ENCODE peak calls at places on chromosomes 16 and 17, in nine cellular contexts. M is HCT116, I is uterus, G is stomach, U is lower leg skin, Y is tibial nerve, A is prostate gland, Q is heart left ventricle, K is body of pancreas. X is an unnamed sample.
A peak's percentile ranks its signal among the peaks of the same experiment; 100 is the strongest.

GRCh38 chr16:25089346-25089745 is 22.2 kb upstream of the LCMT1 start:
- DNase-seq in G (no peak), Q (no peak), U (no peak), K (no peak), M (no peak), I (no peak), Y (no peak), A (no peak), X (no peak)

GRCh38 chr17:57544834-57545463 is 200.2 kb downstream of the CCDC182 start:
- DNase-seq in Q (no peak), I (no peak), Y (no peak), G (no peak), M (no peak), K (no peak), U (no peak), A (no peak), X (no peak)

GRCh38 chr16:19765860-19766553 is 47.9 kb downstream of the IQCK start:
- DNase-seq in A (peak; percentile 13), I (no peak), Y (peak; percentile 29), M (no peak), K (peak; percentile 36), Q (peak; percentile 68), U (peak; percentile 59), G (peak; percentile 68), X (no peak)

GRCh38 chr17:57970706-57971105 is 15.5 kb upstream of the CUEDC1 start:
- DNase-seq in Q (no peak), A (no peak), G (no peak), Y (no peak), I (no peak), U (peak; percentile 1), M (no peak), K (no peak), X (no peak)

GRCh38 chr17:57099165-57099564 is 14.1 kb downstream of the AKAP1 start:
- DNase-seq in I (no peak), M (no peak), A (no peak), G (no peak), Q (no peak), K (no peak), Y (no peak), U (no peak), X (no peak)

GRCh38 chr17:4594406-4595349 is 10.3 kb downstream of the SMTNL2 start:
- DNase-seq in M (no peak), Y (no peak), U (no peak), A (no peak), K (peak; percentile 23), G (peak; percentile 67), Q (no peak), I (no peak), X (peak; percentile 64)

GRCh38 chr16:14489460-14489859 is 140.6 kb downstream of the PARN start:
- DNase-seq in Q (peak; percentile 25), A (no peak), K (no peak), Y (no peak), G (no peak), U (no peak), I (no peak), M (peak; percentile 37), X (peak; percentile 47)

GRCh38 chr16:19696312-19696711 is 21.7 kb downstream of the KNOP1 start:
- DNase-seq in K (peak; percentile 76), U (peak; percentile 89), G (peak; percentile 86), Q (peak; percentile 86), Y (peak; percentile 81), M (no peak), I (peak; percentile 80), A (peak; percentile 75), X (peak; percentile 55)

GRCh38 chr16:30969246-30969842 is 11.8 kb downstream of the SETD1A start:
- DNase-seq in G (no peak), Q (no peak), K (no peak), M (no peak), Y (no peak), I (no peak), U (no peak), A (no peak), X (no peak)
- TF ChIP-seq POLR2A in G (no peak), Q (no peak), K (no peak), M (no peak), Y (no peak), I (no peak), U (no peak), A (no peak), X (no peak)

GRCh38 chr17:77444653-77445029 is 303.9 kb downstream of the SEC14L1 start:
- DNase-seq in Y (no peak), A (no peak), I (peak; percentile 61), Q (peak; percentile 82), U (no peak), K (peak; percentile 43), M (no peak), G (no peak), X (no peak)

GRCh38 chr17:77446959-77447634 is 306.3 kb downstream of the SEC14L1 start:
- DNase-seq in G (no peak), Q (peak; percentile 21), U (no peak), A (no peak), Y (no peak), M (no peak), K (no peak), I (peak; percentile 56), X (no peak)

GRCh38 chr17:77443743-77444260 is 303.0 kb downstream of the SEC14L1 start:
- DNase-seq in U (no peak), G (no peak), A (no peak), M (no peak), Q (no peak), I (no peak), K (no peak), Y (no peak), X (no peak)

GRCh38 chr17:77445908-77446535 is 305.3 kb downstream of the SEC14L1 start:
- DNase-seq in Y (no peak), M (no peak), A (no peak), U (no peak), I (no peak), Q (peak; percentile 74), G (peak; percentile 77), K (peak; percentile 53), X (peak; percentile 40)

DNA sequence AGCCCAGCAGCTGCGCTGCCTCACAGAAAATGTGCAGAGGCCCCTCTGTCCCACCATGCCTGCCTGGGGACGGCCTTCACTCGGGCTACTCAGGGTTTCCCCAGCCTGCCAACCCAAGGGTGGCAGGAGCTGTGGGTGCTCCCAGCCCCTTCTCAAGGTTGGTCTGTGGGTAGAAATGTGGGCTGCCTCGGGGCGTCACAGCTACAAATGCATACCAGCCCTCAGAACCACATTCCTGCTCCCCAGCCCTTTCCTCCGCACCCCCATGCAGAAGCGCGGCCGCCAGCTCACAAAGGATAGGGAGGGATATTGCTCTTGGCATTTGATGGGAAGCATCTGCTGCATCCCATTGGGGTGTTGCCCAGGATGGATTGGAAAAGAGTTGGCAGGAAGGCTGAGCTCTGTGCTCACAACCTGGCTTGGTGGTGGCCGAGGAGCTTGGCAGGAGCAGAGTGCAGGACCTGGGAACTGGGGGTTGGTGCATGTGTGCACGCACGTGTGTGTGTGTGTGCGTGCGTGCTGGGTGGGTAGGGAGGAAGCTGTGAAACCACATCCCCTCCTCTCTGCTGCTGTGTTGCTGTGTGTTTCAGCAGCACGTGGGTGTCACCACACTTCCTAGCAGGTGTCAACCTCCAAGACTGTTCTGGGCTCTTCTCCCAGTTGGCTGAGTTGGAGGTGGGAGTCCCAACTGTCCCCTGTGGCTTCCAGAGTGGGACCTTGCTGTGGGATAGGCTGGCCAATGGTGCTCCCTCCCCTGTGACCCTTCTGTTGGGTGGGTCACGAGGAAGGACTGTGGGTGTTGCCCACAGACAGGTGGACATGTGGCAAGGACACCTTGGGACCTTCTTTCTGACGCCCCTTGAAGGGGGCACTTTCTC is 304.5 kb downstream of the SEC14L1 start:
- DNase-seq in A (no peak), M (no peak), K (peak; percentile 67), G (peak; percentile 57), I (peak; percentile 66), Y (peak; percentile 71), Q (peak; percentile 86), U (no peak), X (no peak)
- TF ChIP-seq POLR2A in A (no peak), M (no peak), K (no peak), G (no peak), I (no peak), Y (no peak), Q (no peak), U (no peak), X (no peak)

GRCh38 chr17:18107061-18107460 is 1.5 kb upstream of the MYO15A start:
- DNase-seq in A (no peak), I (no peak), Y (no peak), M (no peak), Q (no peak), G (no peak), K (no peak), U (no peak), X (no peak)

GRCh38 chr17:18107971-18108370 is 585 bp upstream of the MYO15A start:
- DNase-seq in I (no peak), U (no peak), A (no peak), Y (no peak), K (no peak), Q (no peak), G (no peak), M (no peak), X (no peak)

GRCh38 chr17:18110636-18111145 is 2.1 kb downstream of the MYO15A start:
- DNase-seq in A (no peak), Y (no peak), Q (no peak), K (no peak), I (no peak), G (no peak), U (no peak), M (no peak), X (no peak)

GRCh38 chr17:18109935-18110334 is 1.4 kb downstream of the MYO15A start:
- DNase-seq in G (no peak), A (no peak), U (no peak), I (no peak), K (no peak), Y (no peak), M (no peak), Q (no peak), X (no peak)

DNA sequence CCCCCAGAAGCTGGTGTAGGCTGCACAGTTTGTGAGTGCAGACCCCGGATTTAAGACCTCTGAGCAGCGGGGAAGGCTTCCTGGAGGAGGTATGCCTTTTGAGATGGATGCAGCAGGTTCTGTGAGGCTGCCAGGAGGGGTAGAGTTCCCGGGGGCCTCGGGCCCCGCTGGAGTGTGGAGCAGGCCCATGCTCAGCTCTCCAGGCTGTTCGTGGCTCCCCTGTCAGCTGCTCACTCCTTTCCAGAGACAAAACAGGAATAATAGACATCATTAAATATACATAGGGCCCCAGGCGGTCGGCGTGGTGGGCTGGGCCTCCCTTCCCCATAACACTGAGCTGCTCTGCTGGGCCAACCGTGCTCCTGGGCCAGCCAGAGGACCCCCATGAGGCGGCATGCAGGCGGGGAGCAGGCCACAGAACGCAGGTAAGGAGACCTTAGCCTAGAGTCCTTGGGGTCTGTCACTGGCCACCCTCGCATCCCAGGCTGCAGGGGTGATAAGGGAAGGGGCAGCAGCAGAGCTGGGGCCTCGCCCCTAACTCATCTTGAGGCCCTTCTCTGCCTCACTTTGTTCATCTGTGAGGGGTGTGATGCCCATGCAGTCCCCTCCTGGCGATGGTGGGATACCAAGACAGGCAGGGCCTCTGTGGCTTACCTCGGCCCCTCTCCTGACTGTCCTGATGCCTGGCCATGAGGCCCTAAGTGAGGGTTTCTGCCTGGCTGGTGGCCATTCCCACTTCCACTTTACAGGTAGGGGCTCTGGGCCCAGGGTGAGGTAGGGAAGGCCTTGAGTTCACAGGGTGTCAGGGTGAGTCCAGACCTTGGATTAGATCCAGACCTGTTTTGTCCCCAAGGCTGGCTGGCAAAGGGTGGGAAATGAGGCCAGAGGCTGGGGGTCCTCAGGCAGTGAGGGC is at the start of gene MYO15A:
- DNase-seq in I (no peak), U (no peak), Q (no peak), K (no peak), G (no peak), Y (no peak), M (no peak), A (no peak), X (no peak)
- TF ChIP-seq POLR2A in I (no peak), U (no peak), Q (no peak), K (no peak), G (no peak), Y (no peak), M (no peak), A (no peak), X (no peak)

GRCh38 chr16:58499615-58500328 is at the start of gene NDRG4:
- DNase-seq in K (peak; percentile 43), I (no peak), M (peak; percentile 83), G (peak; percentile 49), Q (peak; percentile 79), A (no peak), U (no peak), Y (no peak), X (peak; percentile 55)
- TF ChIP-seq POLR2A in K (no peak), I (no peak), M (peak; percentile 71), G (no peak), Q (no peak), A (peak; percentile 36), U (no peak), Y (no peak), X (no peak)

X was measured in erythroblast.